ENCODE peak calls at places on chromosomes 5 and 9, in four cellular contexts. F is GM23248, W is frontal cortex, T is iris pigment epithelial cell. M is an unnamed sample.

GRCh38 chr5:168315991-168316578 is 24.6 kb downstream of the WWC1 start:
- DNase-seq in F (no peak), W (no peak), T (no peak), M (no peak)

GRCh38 chr5:132238901-132239500 is 11.3 kb upstream of the P4HA2 start:
- DNase-seq in F (no peak), W (no peak), T (no peak), M (no peak)

GRCh38 chr9:1890806-1891205 is 124.3 kb upstream of the SMARCA2 start:
- DNase-seq in F (no peak), W (no peak), T (no peak), M (no peak)

GRCh38 chr5:96066386-96066719 is 104.7 kb upstream of the ELL2 start:
- DNase-seq in F (no peak), W (no peak), T (peak; percentile 67), M (no peak)

GRCh38 chr9:12350775-12351174 is 342.4 kb upstream of the TYRP1 start:
- DNase-seq in F (no peak), W (no peak), T (no peak), M (no peak)

GRCh38 chr9:121700165-121700830 is 48.9 kb downstream of the DAB2IP start:
- DNase-seq in F (peak; percentile 71), W (no peak), T (peak; percentile 45), M (peak; percentile 97)

GRCh38 chr9:132166599-132166998 is 4.7 kb downstream of the NTNG2 start:
- DNase-seq in F (no peak), W (no peak), T (no peak), M (no peak)

GRCh38 chr9:27412963-27413362 is 111.1 kb upstream of the IFNK start:
- DNase-seq in F (no peak), W (no peak), T (no peak), M (no peak)

GRCh38 chr5:132753135-132753987 is 6.1 kb downstream of the CCNI2 start:
- DNase-seq in F (no peak), W (no peak), T (no peak), M (peak; percentile 86)

GRCh38 chr5:68919988-68920490 is 173.8 kb upstream of the SLC30A5 start:
- DNase-seq in F (no peak), W (no peak), T (no peak), M (no peak)

GRCh38 chr5:91271999-91272398 is 111.1 kb downstream of the ARRDC3 start:
- DNase-seq in F (no peak), W (no peak), T (no peak), M (no peak)

GRCh38 chr9:127360829-127361228 is 36.1 kb upstream of the SLC2A8 start:
- DNase-seq in F (peak; percentile 6), W (peak; percentile 35), T (peak; percentile 12), M (no peak)

M was measured in osteoblast.